ENCODE peak calls at places on chromosomes 11 and 22, in ten cellular contexts. A is neuronal stem cell; X is pancreas; R is fibroblast of villous mesenchyme; E is fibroblast of pulmonary artery; K is CD8-positive, alpha-beta T cell; C is left lung; Z is SJSA1; O is OCI-LY7; G is skeletal muscle cell. L is an unnamed sample.

GRCh38 chr11:131633978-131634377 is 263.6 kb downstream of the NTM start:
- DNase-seq in X (no peak), E (no peak), K (no peak), G (no peak), A (no peak), Z (no peak), O (no peak), C (no peak), R (no peak), L (no peak)

GRCh38 chr11:19027829-19028595 is 32.5 kb downstream of the MRGPRX2 start:
- DNase-seq in X (no peak), G (peak; percentile 27), O (no peak), Z (peak; percentile 38), A (no peak), C (no peak), K (no peak), R (peak; percentile 5), E (peak; percentile 46), L (no peak)

GRCh38 chr11:118619444-118620205 is 12.2 kb downstream of the PHLDB1 start:
- DNase-seq in X (peak; percentile 5), A (no peak), E (peak; percentile 98), O (no peak), K (no peak), R (peak; percentile 97), G (peak; percentile 92), C (no peak), Z (peak; percentile 76), L (no peak)

GRCh38 chr11:43278302-43278956 is 33.4 kb upstream of the API5 start:
- DNase-seq in R (peak; percentile 13), Z (no peak), A (peak; percentile 23), E (peak; percentile 52), X (no peak), K (no peak), G (no peak), C (no peak), O (peak; percentile 38), L (peak; percentile 39)

GRCh38 chr22:47370448-47371262 is 608.2 kb downstream of the TBC1D22A start:
- DNase-seq in E (no peak), R (no peak), A (no peak), X (no peak), C (no peak), O (no peak), Z (peak; percentile 37), K (no peak), G (no peak), L (no peak)

GRCh38 chr11:121870202-121871045 is 245.6 kb downstream of the BLID start:
- DNase-seq in A (no peak), Z (no peak), X (no peak), G (peak; percentile 33), K (no peak), O (no peak), C (no peak), R (peak; percentile 35), E (no peak), L (peak; percentile 91)

GRCh38 chr11:24386551-24387404 is 110.1 kb upstream of the LUZP2 start:
- DNase-seq in C (no peak), R (peak; percentile 24), Z (no peak), G (no peak), K (no peak), A (no peak), O (no peak), E (peak; percentile 65), X (no peak), L (no peak)

GRCh38 chr11:29389793-29390192 is 627.0 kb downstream of the KCNA4 start:
- DNase-seq in X (no peak), O (no peak), G (no peak), E (no peak), K (no peak), Z (no peak), R (no peak), C (no peak), A (no peak), L (no peak)

GRCh38 chr22:17109113-17109865 is 11.9 kb downstream of the TMEM121B start:
- DNase-seq in X (no peak), K (no peak), O (no peak), C (no peak), G (no peak), Z (no peak), R (no peak), A (no peak), E (no peak), L (no peak)

GRCh38 chr11:10459029-10459970 is 4.2 kb downstream of the AMPD3 start:
- DNase-seq in E (peak; percentile 10), C (peak; percentile 61), K (peak; percentile 65), O (peak; percentile 83), Z (no peak), R (no peak), X (no peak), G (no peak), A (no peak), L (peak; percentile 86)

GRCh38 chr11:120121914-120122473 is 15.9 kb downstream of the TRIM29 start:
- DNase-seq in X (peak; percentile 50), R (no peak), C (peak; percentile 46), E (no peak), Z (no peak), G (no peak), K (no peak), O (no peak), A (no peak), L (no peak)

GRCh38 chr11:18390088-18390487 is 4.3 kb upstream of the LDHA start:
- DNase-seq in A (no peak), X (no peak), K (no peak), Z (no peak), E (no peak), R (no peak), O (no peak), C (no peak), G (no peak), L (no peak)

GRCh38 chr11:122097419-122098001 is 18.5 kb downstream of the BLID start:
- DNase-seq in C (no peak), K (no peak), X (no peak), O (no peak), R (peak; percentile 60), A (no peak), E (peak; percentile 71), Z (no peak), G (no peak), L (no peak)

GRCh38 chr11:69588270-69588669 is 52.7 kb upstream of the CCND1 start:
- DNase-seq in G (peak; percentile 56), C (no peak), X (no peak), R (peak; percentile 35), A (no peak), O (no peak), E (peak; percentile 65), K (no peak), Z (peak; percentile 83), L (no peak)

GRCh38 chr22:48944756-48945620 is 882.7 kb downstream of the BRD1 start:
- DNase-seq in A (no peak), G (no peak), O (no peak), R (no peak), Z (peak; percentile 35), E (no peak), X (peak; percentile 49), C (no peak), K (no peak), L (peak; percentile 86)

GRCh38 chr22:48644108-48644507 is 1183.6 kb downstream of the BRD1 start:
- DNase-seq in G (no peak), X (no peak), C (no peak), A (no peak), O (no peak), E (no peak), R (no peak), Z (no peak), K (no peak), L (no peak)

GRCh38 chr11:92830382-92831148 is 138.9 kb upstream of the MTNR1B start:
- DNase-seq in Z (no peak), R (no peak), E (no peak), O (no peak), K (no peak), A (no peak), C (no peak), G (no peak), X (no peak), L (no peak)

GRCh38 chr22:35839811-35840739 is 122.4 kb downstream of the APOL5 start:
- DNase-seq in K (no peak), R (peak; percentile 96), E (peak; percentile 98), Z (peak; percentile 94), X (peak; percentile 73), G (peak; percentile 97), O (peak; percentile 74), C (peak; percentile 85), A (peak; percentile 85), L (peak; percentile 98)
- H3K4me3 ChIP-seq in K (no peak overlapping the region), R (peak overlapping the region; percentile 86), E (peak overlapping the region; percentile 74), Z (peak overlapping the region; percentile 46), X (peak overlapping the region; percentile 44), G (peak overlapping the region; percentile 55), O (peak overlapping the region; percentile 74), C (peak overlapping the region; percentile 47), A (peak overlapping the region; percentile 81), L (peak overlapping the region; percentile 59)

GRCh38 chr11:27467181-27467913 is 5.2 kb downstream of the LGR4 start:
- DNase-seq in K (no peak), R (no peak), A (no peak), G (no peak), Z (no peak), C (no peak), E (no peak), X (no peak), O (no peak), L (no peak)
- H3K4me3 ChIP-seq in K (no peak overlapping the region), R (no peak overlapping the region), A (no peak overlapping the region), G (no peak overlapping the region), Z (no peak overlapping the region), C (no peak overlapping the region), E (no peak overlapping the region), X (peak overlapping the region; percentile 24), O (no peak overlapping the region), L (no peak overlapping the region)

GRCh38 chr22:37481347-37481907 is 4.8 kb downstream of the MFNG start:
- DNase-seq in O (no peak), G (no peak), Z (no peak), A (no peak), C (no peak), X (no peak), K (no peak), R (no peak), E (no peak), L (no peak)
- H3K4me3 ChIP-seq in O (peak overlapping the region; percentile 25), G (no peak overlapping the region), Z (no peak overlapping the region), A (no peak overlapping the region), C (no peak overlapping the region), X (no peak overlapping the region), K (no peak overlapping the region), R (no peak overlapping the region), E (no peak overlapping the region), L (no peak overlapping the region)

DNA sequence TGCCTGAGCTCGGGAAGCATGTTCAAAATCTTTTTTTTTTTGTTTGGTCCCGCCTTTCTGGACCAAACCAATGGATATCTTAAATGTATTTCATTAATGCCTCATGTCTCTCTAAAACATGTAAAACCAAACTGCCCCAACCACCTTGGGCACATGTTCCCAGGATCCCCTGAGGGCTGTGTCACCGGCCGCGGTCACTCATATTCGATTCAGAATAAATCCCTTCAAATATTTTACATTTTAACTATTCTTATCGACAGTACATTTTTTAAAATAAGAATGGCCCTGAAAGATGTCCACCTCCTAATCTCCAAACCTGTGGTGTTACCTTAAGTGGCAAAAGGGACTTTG is 2.1 kb downstream of the RNH1 start:
- DNase-seq in K (no peak), R (no peak), C (no peak), O (no peak), Z (no peak), G (no peak), X (no peak), E (no peak), A (no peak), L (no peak)
- H3K4me3 ChIP-seq in K (no peak overlapping the region), R (peak overlapping the region; percentile 83), C (peak overlapping the region; percentile 42), O (peak overlapping the region; percentile 95), Z (no peak overlapping the region), G (peak overlapping the region; percentile 79), X (peak overlapping the region; percentile 39), E (peak overlapping the region; percentile 94), A (no peak overlapping the region), L (peak overlapping the region; percentile 68)

L was measured in esophagus muscularis mucosa.